ENCODE peak calls at places on chromosomes 2 and 18, in four cellular contexts. Z, R, N and A are unnamed samples.

GRCh38 chr18:34738173-34738894 is 28.2 kb downstream of the DTNA start:
- ATAC-seq in N (peak; percentile 97), R (peak; percentile 71), Z (peak; percentile 81), A (no peak)

GRCh38 chr2:167440382-167440781 is 552.1 kb downstream of the XIRP2 start:
- ATAC-seq in Z (no peak), R (no peak), N (no peak), A (no peak)

GRCh38 chr2:23901966-23902942 is 24.7 kb downstream of the ATAD2B start:
- ATAC-seq in Z (peak; percentile 55), N (peak; percentile 59), R (peak; percentile 56), A (peak; percentile 76)

GRCh38 chr2:239293450-239294430 is 107.1 kb downstream of the HDAC4 start:
- ATAC-seq in N (no peak), Z (no peak), R (peak; percentile 63), A (no peak)

GRCh38 chr18:6328624-6329016 is 86.1 kb downstream of the L3MBTL4 start:
- ATAC-seq in R (peak; percentile 84), N (no peak), Z (no peak), A (no peak)

GRCh38 chr2:23366720-23367119 is 18.3 kb upstream of the KLHL29 start:
- ATAC-seq in R (no peak), N (no peak), Z (no peak), A (peak; percentile 13)

GRCh38 chr2:113126845-113127645 is at the start of gene IL1RN:
- ATAC-seq in N (no peak), Z (no peak), R (peak; percentile 50), A (peak; percentile 27)

GRCh38 chr2:31067259-31067658 is 71.0 kb downstream of the GALNT14 start:
- ATAC-seq in N (no peak), R (no peak), Z (no peak), A (no peak)

GRCh38 chr2:134334542-134335353 is 80.9 kb downstream of the MGAT5 start:
- ATAC-seq in N (no peak), Z (no peak), R (no peak), A (no peak)

GRCh38 chr2:240832816-240833497 is 12.9 kb upstream of the KIF1A start:
- ATAC-seq in N (no peak), R (peak; percentile 5), Z (no peak), A (no peak)

GRCh38 chr2:203734276-203734983 is 28.0 kb downstream of the CD28 start:
- ATAC-seq in R (no peak), Z (no peak), N (no peak), A (no peak)

GRCh38 chr18:74069178-74070050 is 78.2 kb downstream of the FBXO15 start:
- ATAC-seq in R (peak; percentile 81), N (no peak), Z (no peak), A (no peak)

GRCh38 chr2:149084924-149085795 is 46.7 kb downstream of the LYPD6B start:
- ATAC-seq in N (no peak), Z (no peak), R (peak; percentile 85), A (no peak)

DNA sequence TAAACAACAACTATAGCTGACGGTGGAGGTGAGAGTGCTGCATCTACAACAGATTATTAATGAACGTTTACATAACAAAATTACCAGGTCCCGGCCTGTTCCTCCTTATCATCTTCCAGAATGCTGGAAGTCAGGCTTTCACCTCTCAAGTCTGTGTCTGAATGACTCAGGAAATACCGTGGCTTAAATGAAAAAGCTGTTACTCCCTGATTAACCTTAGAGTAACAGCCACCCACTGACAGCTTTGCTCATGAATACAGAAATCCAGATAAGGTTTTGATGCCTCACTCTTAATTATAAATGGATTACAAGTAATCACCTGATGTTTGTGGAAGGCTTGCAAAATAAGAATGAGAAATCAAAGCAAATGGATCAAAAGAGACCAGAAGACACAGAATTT is 885.3 kb upstream of the CELF4 start:
- ATAC-seq in N (no peak), Z (no peak), R (no peak), A (no peak)
- H3K27ac ChIP-seq in N (no peak overlapping the region), Z (no peak overlapping the region), R (no peak overlapping the region), A (no peak overlapping the region)

GRCh38 chr2:163157411-163157810 is 318.8 kb upstream of the KCNH7 start:
- ATAC-seq in Z (no peak), N (peak; percentile 70), R (no peak), A (no peak)

GRCh38 chr2:163157891-163158511 is 319.4 kb upstream of the KCNH7 start:
- ATAC-seq in N (peak; percentile 96), R (no peak), Z (no peak), A (no peak)

GRCh38 chr2:163155925-163156324 is 317.4 kb upstream of the KCNH7 start:
- ATAC-seq in Z (no peak), N (no peak), R (no peak), A (no peak)

GRCh38 chr2:163155279-163155883 is 316.8 kb upstream of the KCNH7 start:
- ATAC-seq in R (peak; percentile 72), N (peak; percentile 35), Z (peak; percentile 36), A (no peak)
- TF ChIP-seq CTCF in R (peak; percentile 29), N (peak; percentile 80), Z (peak; percentile 64), A (peak; percentile 39)

GRCh38 chr18:12056884-12057402 is 36.7 kb upstream of the ANKRD62 start:
- ATAC-seq in R (no peak), Z (no peak), N (no peak), A (no peak)
- H3K4me1 ChIP-seq in R (no peaks in the 10 kb centered on the region), Z (no peaks in the 10 kb centered on the region), N (no peaks in the 10 kb centered on the region), A (no peaks in the 10 kb centered on the region)

GRCh38 chr2:187139469-187139868 is 290.5 kb upstream of the ZSWIM2 start:
- ATAC-seq in Z (no peak), N (no peak), R (no peak), A (no peak)

GRCh38 chr2:187143537-187143936 is 294.6 kb upstream of the ZSWIM2 start:
- ATAC-seq in R (no peak), N (no peak), Z (no peak), A (no peak)

GRCh38 chr2:187136646-187137045 is 287.7 kb upstream of the ZSWIM2 start:
- ATAC-seq in R (no peak), N (no peak), Z (no peak), A (peak; percentile 51)

GRCh38 chr2:187138240-187138639 is 289.3 kb upstream of the ZSWIM2 start:
- ATAC-seq in N (peak; percentile 46), Z (no peak), R (peak; percentile 60), A (no peak)
- H3K27ac ChIP-seq in N (no peak overlapping the region), Z (no peak overlapping the region), R (no peak overlapping the region), A (no peak overlapping the region)

DNA sequence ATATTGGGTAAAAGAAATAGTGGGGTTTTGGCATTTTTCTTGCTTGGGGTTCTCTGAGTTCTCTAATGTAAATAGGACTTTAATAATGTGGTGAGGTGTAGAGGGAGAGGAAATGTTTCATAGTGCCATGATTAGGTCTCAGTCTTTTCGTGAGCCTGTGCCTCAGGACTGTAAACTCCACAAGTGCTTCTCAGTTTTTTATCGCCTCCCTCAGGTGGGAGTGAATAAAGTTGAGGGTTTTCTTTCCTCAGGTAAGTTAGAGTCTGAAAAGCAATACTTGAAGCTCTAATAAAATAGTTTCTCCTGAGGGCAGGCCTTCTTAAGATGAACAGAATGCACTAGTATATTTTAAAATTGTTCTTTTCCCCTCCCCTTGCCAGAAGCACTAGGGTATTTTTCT is 243.1 kb upstream of the SETBP1 start:
- ATAC-seq in Z (no peak), R (no peak), N (no peak), A (no peak)
- TF ChIP-seq CTCF in Z (no peak), R (no peak), N (no peak), A (no peak)